ENCODE peak calls at places on chromosomes 1 and 21, in seven cellular contexts. E is fibroblast of lung, P is IMR-90, O is mucosa of descending colon, G is lower lobe of right lung, I is A549, C is PC-3. X is an unnamed sample.

GRCh38 chr1:91021686-91022517 is at the start of gene ZNF644:
- DNase-seq in E (peak; percentile 93), P (peak; percentile 84), O (peak; percentile 93), G (peak; percentile 93), I (peak; percentile 89), C (peak; percentile 89), X (peak; percentile 88)

GRCh38 chr1:174114788-174115448 is 44.4 kb upstream of the RABGAP1L start:
- DNase-seq in E (peak; percentile 43), P (peak; percentile 40), O (no peak), G (no peak), I (peak; percentile 81), C (peak; percentile 68), X (peak; percentile 78)

GRCh38 chr21:45833437-45833836 is 148.1 kb upstream of the COL6A1 start:
- DNase-seq in E (no peak), P (no peak), O (no peak), G (no peak), I (no peak), C (no peak), X (no peak)

GRCh38 chr1:44524655-44525530 is 119.8 kb downstream of the RNF220 start:
- DNase-seq in E (no peak), P (no peak), O (no peak), G (no peak), I (no peak), C (no peak), X (no peak)

GRCh38 chr21:44006017-44006624 is 6.0 kb upstream of the TRAPPC10 start:
- DNase-seq in E (peak; percentile 77), P (peak; percentile 90), O (no peak), G (no peak), I (peak; percentile 77), C (peak; percentile 80), X (no peak)

GRCh38 chr1:204873714-204874113 is 3.1 kb downstream of the NFASC start:
- DNase-seq in E (no peak), P (no peak), O (no peak), G (no peak), I (no peak), C (no peak), X (no peak)

GRCh38 chr1:30615816-30616590 is 107.4 kb downstream of the MATN1 start:
- DNase-seq in E (no peak), P (no peak), O (no peak), G (no peak), I (no peak), C (no peak), X (no peak)

GRCh38 chr1:192147626-192148025 is 10.6 kb upstream of the RGS18 start:
- DNase-seq in E (no peak), P (peak; percentile 43), O (no peak), G (no peak), I (no peak), C (peak; percentile 7), X (no peak)

GRCh38 chr1:225426395-225427248 is 1.2 kb downstream of the LBR start:
- DNase-seq in E (peak; percentile 43), P (peak; percentile 27), O (peak; percentile 68), G (peak; percentile 67), I (peak; percentile 30), C (peak; percentile 39), X (peak; percentile 27)

GRCh38 chr1:232040260-232040659 is 413.7 kb downstream of the DISC1 start:
- DNase-seq in E (no peak), P (no peak), O (no peak), G (no peak), I (no peak), C (no peak), X (no peak)

GRCh38 chr1:11523746-11524464 is 45.0 kb downstream of the DISP3 start:
- DNase-seq in E (no peak), P (no peak), O (no peak), G (no peak), I (no peak), C (no peak), X (no peak)

GRCh38 chr1:231841616-231842344 is 215.2 kb downstream of the DISC1 start:
- DNase-seq in E (peak; percentile 75), P (peak; percentile 41), O (no peak), G (no peak), I (peak; percentile 53), C (no peak), X (peak; percentile 55)

GRCh38 chr1:40389871-40390560 is 16.5 kb downstream of the SMAP2 start:
- DNase-seq in E (peak; percentile 98), P (peak; percentile 93), O (no peak), G (no peak), I (peak; percentile 7), C (peak; percentile 29), X (peak; percentile 6)

GRCh38 chr1:212656730-212657129 is 42.9 kb downstream of the BATF3 start:
- DNase-seq in E (no peak), P (no peak), O (no peak), G (no peak), I (no peak), C (peak; percentile 83), X (no peak)

GRCh38 chr1:245153081-245153644 is 1.6 kb upstream of the KIF26B start:
- DNase-seq in E (peak; percentile 79), P (peak; percentile 72), O (peak; percentile 42), G (peak; percentile 57), I (peak; percentile 77), C (peak; percentile 82), X (peak; percentile 74)

GRCh38 chr1:24216254-24216653 is 29.2 kb upstream of the IFNLR1 start:
- DNase-seq in E (no peak), P (no peak), O (no peak), G (peak; percentile 59), I (peak; percentile 19), C (peak; percentile 22), X (no peak)

GRCh38 chr1:85553416-85553815 is 27.1 kb upstream of the CCN1 start:
- DNase-seq in E (no peak), P (peak; percentile 25), O (no peak), G (no peak), I (no peak), C (no peak), X (no peak)

GRCh38 chr1:165717918-165718515 is 19.7 kb upstream of the ALDH9A1 start:
- DNase-seq in E (peak; percentile 78), P (peak; percentile 71), O (no peak), G (no peak), I (peak; percentile 68), C (peak; percentile 82), X (peak; percentile 65)

GRCh38 chr1:210123383-210123782 is 109.2 kb upstream of the SERTAD4 start:
- DNase-seq in E (no peak), P (no peak), O (no peak), G (no peak), I (no peak), C (no peak), X (no peak)

DNA sequence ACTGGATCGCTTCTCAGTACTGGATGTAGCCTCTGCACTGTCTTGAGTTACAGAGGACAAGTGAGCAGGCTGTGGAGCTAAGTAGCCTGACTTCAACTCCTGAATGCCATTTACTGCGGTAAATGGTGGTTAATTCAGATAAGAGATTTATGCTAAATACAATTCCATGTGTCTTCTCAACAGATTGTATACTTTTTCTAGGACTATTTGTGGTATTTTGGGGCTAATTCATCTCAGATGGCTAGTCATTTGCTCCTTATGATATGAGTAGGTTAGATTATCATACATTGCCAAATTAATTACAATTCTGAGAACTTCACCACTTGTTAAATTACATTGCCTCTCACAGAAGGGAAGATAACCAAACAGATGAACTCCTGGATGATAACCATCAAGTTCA is 90.5 kb downstream of the NTNG1 start:
- DNase-seq in E (no peak), P (no peak), O (no peak), G (no peak), I (no peak), C (no peak), X (no peak)
- H3K4me3 ChIP-seq in E (no peak overlapping the region), P (no peak overlapping the region), O (no peak overlapping the region), G (no peak overlapping the region), I (no peak overlapping the region), C (no peak overlapping the region), X (no peak overlapping the region)

DNA sequence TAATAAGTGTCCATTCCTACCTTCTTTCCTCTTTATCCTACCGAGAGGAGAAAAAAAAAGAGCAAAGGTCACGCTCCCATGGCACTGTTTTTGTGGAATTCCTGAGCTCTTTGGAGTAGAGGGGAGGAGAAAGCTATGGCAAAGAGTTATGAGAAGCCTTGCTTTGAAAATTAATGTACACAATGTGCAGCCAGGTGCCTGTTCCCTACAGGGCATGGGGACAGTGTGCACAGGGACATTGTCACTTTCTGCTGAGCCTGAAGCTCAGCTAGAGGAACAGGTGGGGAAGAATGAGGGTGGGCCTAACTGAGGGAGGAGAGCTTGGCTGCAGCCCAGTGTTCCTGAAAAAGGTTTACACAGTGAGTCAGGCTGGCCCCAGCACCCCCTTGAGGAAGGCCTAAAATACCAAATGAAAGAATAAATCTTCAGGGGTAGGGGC is 66.1 kb downstream of the PLXNA2 start:
- DNase-seq in E (no peak), P (no peak), O (no peak), G (peak; percentile 77), I (no peak), C (peak; percentile 85), X (peak; percentile 56)
- H3K4me1 ChIP-seq in E (peaks cover 6% of the 10 kb centered on the region), P (peaks cover 8% of the 10 kb centered on the region), O (peaks cover 36% of the 10 kb centered on the region), G (peaks cover 49% of the 10 kb centered on the region), I (peaks cover 73% of the 10 kb centered on the region), C (peaks cover 57% of the 10 kb centered on the region), X (peaks cover 88% of the 10 kb centered on the region)

GRCh38 chr21:33893917-33894316 is 21.7 kb downstream of the ATP5PO start:
- DNase-seq in E (no peak), P (no peak), O (no peak), G (no peak), I (no peak), C (no peak), X (no peak)

GRCh38 chr21:33890187-33890586 is 25.4 kb downstream of the ATP5PO start:
- DNase-seq in E (no peak), P (no peak), O (no peak), G (no peak), I (no peak), C (no peak), X (no peak)

GRCh38 chr21:33895356-33895755 is 20.2 kb downstream of the ATP5PO start:
- DNase-seq in E (no peak), P (no peak), O (no peak), G (no peak), I (no peak), C (no peak), X (no peak)

GRCh38 chr21:33894736-33895288 is 20.8 kb downstream of the ATP5PO start:
- DNase-seq in E (peak; percentile 87), P (peak; percentile 89), O (peak; percentile 65), G (peak; percentile 75), I (peak; percentile 77), C (peak; percentile 90), X (peak; percentile 87)

DNA sequence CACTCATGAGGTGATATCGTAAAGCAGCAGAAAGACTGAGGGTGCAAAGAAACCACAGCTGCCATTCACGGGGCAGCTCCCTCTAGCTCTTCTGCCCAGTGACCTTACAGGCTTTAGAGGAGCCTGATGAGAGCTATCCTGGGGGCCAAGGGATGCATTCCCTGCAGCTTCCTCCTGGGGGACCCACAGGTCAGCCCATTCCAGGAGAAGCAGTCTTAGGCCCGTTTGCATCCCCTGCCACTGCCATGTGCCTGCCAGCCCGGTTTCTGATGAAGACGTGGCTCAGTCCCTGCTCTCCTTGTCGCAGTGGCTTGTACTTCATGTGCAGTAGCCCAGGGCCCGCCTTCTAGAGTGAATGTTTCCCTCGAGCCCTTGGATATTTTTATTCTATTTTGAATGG is 22.8 kb downstream of the ATP5PO start:
- DNase-seq in E (no peak), P (no peak), O (no peak), G (no peak), I (peak; percentile 16), C (no peak), X (no peak)
- TF ChIP-seq CTCF in E (no peak), P (no peak), O (no peak), G (no peak), I (no peak), C (peak; percentile 17), X (no peak)

DNA sequence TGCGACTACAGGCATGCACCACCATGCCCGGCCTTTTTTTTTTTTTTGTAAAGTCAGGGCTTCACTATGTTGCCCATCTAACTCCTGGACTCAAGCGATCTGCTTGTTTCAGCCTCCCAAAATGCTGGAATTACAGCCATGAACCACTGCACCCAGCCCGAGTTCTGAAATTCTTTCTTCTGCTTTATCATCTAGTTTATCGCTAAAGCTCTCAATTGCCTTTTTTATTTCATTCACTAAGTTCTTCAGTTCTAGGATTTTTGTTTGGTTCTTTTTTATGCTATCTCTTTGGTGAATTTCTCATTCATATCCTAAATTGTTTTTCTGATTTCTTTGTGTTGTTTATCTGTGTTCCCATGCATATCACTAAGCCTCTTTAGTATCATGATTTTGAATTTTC is 27.0 kb downstream of the KIAA0319L start:
- DNase-seq in E (no peak), P (no peak), O (no peak), G (no peak), I (no peak), C (no peak), X (no peak)
- H3K4me3 ChIP-seq in E (no peak overlapping the region), P (no peak overlapping the region), O (no peak overlapping the region), G (no peak overlapping the region), I (no peak overlapping the region), C (no peak overlapping the region), X (no peak overlapping the region)